ENCODE peak calls at places on chromosomes 2 and 18, in nine cellular contexts. L is AG04450, I is GM06990, O is fibroblast of lung, C is cardiac muscle cell, E is astrocyte of the spinal cord, G is GM12865, A is astrocyte, T is NB4. Y is an unnamed sample.

GRCh38 chr2:37060446-37060845 is 23.7 kb downstream of the HEATR5B start:
- DNase-seq in L (no peak), I (no peak), O (no peak), C (no peak), E (no peak), G (no peak), A (no peak), T (no peak), Y (no peak)

GRCh38 chr2:67626076-67626475 is 228.9 kb downstream of the ETAA1 start:
- DNase-seq in L (no peak), I (no peak), O (no peak), C (no peak), E (no peak), G (no peak), A (no peak), T (no peak), Y (no peak)

GRCh38 chr2:88738271-88738670 is 46.8 kb downstream of the RPIA start:
- DNase-seq in L (no peak), I (no peak), O (peak), C (peak), E (peak), G (no peak), A (peak), T (no peak), Y (no peak)

GRCh38 chr2:233456111-233456510 is 101.8 kb downstream of the DGKD start:
- DNase-seq in L (no peak), I (no peak), O (no peak), C (no peak), E (no peak), G (no peak), A (no peak), T (no peak), Y (no peak)

GRCh38 chr18:78238404-78239089 is 741.1 kb upstream of the SALL3 start:
- DNase-seq in L (no peak), I (peak), O (no peak), C (no peak), E (no peak), G (no peak), A (no peak), T (no peak), Y (no peak)

GRCh38 chr2:101418704-101419663 is 31.7 kb upstream of the CREG2 start:
- DNase-seq in L (peak), I (no peak), O (peak), C (peak), E (peak), G (peak), A (peak), T (peak), Y (no peak)

GRCh38 chr2:35365859-35366258 is 989.7 kb upstream of the CRIM1 start:
- DNase-seq in L (no peak), I (no peak), O (no peak), C (no peak), E (no peak), G (no peak), A (no peak), T (no peak), Y (no peak)

GRCh38 chr2:69177063-69177771 is 164.2 kb downstream of the ANTXR1 start:
- DNase-seq in L (peak), I (no peak), O (peak), C (peak), E (peak), G (no peak), A (peak), T (peak), Y (peak)

GRCh38 chr2:100643459-100643858 is 80.7 kb downstream of the PDCL3 start:
- DNase-seq in L (no peak), I (no peak), O (no peak), C (no peak), E (no peak), G (no peak), A (no peak), T (no peak), Y (no peak)

GRCh38 chr2:111148225-111148873 is 27.6 kb downstream of the BCL2L11 start:
- DNase-seq in L (no peak), I (no peak), O (no peak), C (no peak), E (no peak), G (no peak), A (no peak), T (peak), Y (no peak)

GRCh38 chr2:65494078-65494477 is 61.7 kb upstream of the SPRED2 start:
- DNase-seq in L (no peak), I (no peak), O (no peak), C (no peak), E (no peak), G (no peak), A (no peak), T (no peak), Y (no peak)

GRCh38 chr18:48108136-48108535 is 177.7 kb upstream of the SMAD2 start:
- DNase-seq in L (no peak), I (no peak), O (no peak), C (no peak), E (no peak), G (no peak), A (no peak), T (peak), Y (no peak)

GRCh38 chr2:42118759-42119569 is 50.2 kb upstream of the EML4 start:
- DNase-seq in L (no peak), I (no peak), O (no peak), C (peak), E (peak), G (no peak), A (peak), T (no peak), Y (no peak)

GRCh38 chr2:191479680-191480023 is 198.3 kb upstream of the NABP1 start:
- DNase-seq in L (no peak), I (peak), O (no peak), C (no peak), E (no peak), G (peak), A (no peak), T (no peak), Y (no peak)

GRCh38 chr2:178361588-178361987 is 89.4 kb downstream of the PRKRA start:
- DNase-seq in L (no peak), I (no peak), O (no peak), C (no peak), E (no peak), G (no peak), A (no peak), T (no peak), Y (no peak)

GRCh38 chr2:46296216-46296839 is 879 bp upstream of the EPAS1 start:
- DNase-seq in L (no peak), I (peak), O (no peak), C (peak), E (peak), G (no peak), A (no peak), T (peak), Y (no peak)

GRCh38 chr2:195359043-195359735 is 297.8 kb upstream of the SLC39A10 start:
- DNase-seq in L (no peak), I (no peak), O (no peak), C (no peak), E (no peak), G (no peak), A (no peak), T (no peak), Y (no peak)

GRCh38 chr18:34153711-34154110 is 71.0 kb downstream of the NOL4 start:
- DNase-seq in L (no peak), I (peak), O (peak), C (peak), E (peak), G (peak), A (peak), T (peak), Y (no peak)

GRCh38 chr2:40625849-40626248 is 174.0 kb upstream of the SLC8A1 start:
- DNase-seq in L (peak), I (no peak), O (peak), C (peak), E (peak), G (no peak), A (peak), T (peak), Y (no peak)

GRCh38 chr2:225310745-225311144 is 88.8 kb upstream of the NYAP2 start:
- DNase-seq in L (no peak), I (no peak), O (no peak), C (no peak), E (no peak), G (no peak), A (no peak), T (no peak), Y (no peak)

GRCh38 chr2:120379916-120380893 is 34.3 kb downstream of the INHBB start:
- DNase-seq in L (no peak), I (no peak), O (no peak), C (no peak), E (no peak), G (no peak), A (no peak), T (no peak), Y (no peak)

GRCh38 chr2:63791387-63791786 is 50.3 kb upstream of the UGP2 start:
- DNase-seq in L (no peak), I (no peak), O (no peak), C (no peak), E (no peak), G (no peak), A (peak), T (no peak), Y (no peak)

GRCh38 chr2:27977623-27978312 is 87.2 kb downstream of the BABAM2 start:
- DNase-seq in L (peak), I (no peak), O (peak), C (peak), E (peak), G (peak), A (peak), T (peak), Y (peak)

GRCh38 chr2:165938237-165938636 is 15.3 kb downstream of the TTC21B start:
- DNase-seq in L (no peak), I (no peak), O (no peak), C (no peak), E (no peak), G (no peak), A (no peak), T (no peak), Y (no peak)

GRCh38 chr2:239329972-239330572 is 70.7 kb downstream of the HDAC4 start:
- DNase-seq in L (no peak), I (no peak), O (no peak), C (no peak), E (no peak), G (no peak), A (no peak), T (no peak), Y (no peak)

GRCh38 chr18:12102136-12102842 is 8.6 kb downstream of the ANKRD62 start:
- DNase-seq in L (no peak), I (no peak), O (no peak), C (no peak), E (no peak), G (no peak), A (no peak), T (no peak), Y (no peak)

GRCh38 chr2:239298126-239298804 is 102.6 kb downstream of the HDAC4 start:
- DNase-seq in L (no peak), I (no peak), O (no peak), C (no peak), E (no peak), G (no peak), A (no peak), T (peak), Y (no peak)

GRCh38 chr18:71028285-71028762 is 739.5 kb downstream of the SOCS6 start:
- DNase-seq in L (no peak), I (no peak), O (no peak), C (peak), E (no peak), G (no peak), A (no peak), T (no peak), Y (no peak)

GRCh38 chr2:8888963-8889362 is 51.5 kb upstream of the KIDINS220 start:
- DNase-seq in L (no peak), I (no peak), O (no peak), C (no peak), E (no peak), G (no peak), A (no peak), T (no peak), Y (no peak)

GRCh38 chr18:8798996-8799395 is 93.6 kb downstream of the MTCL1 start:
- DNase-seq in L (no peak), I (no peak), O (peak), C (no peak), E (no peak), G (no peak), A (no peak), T (no peak), Y (no peak)

GRCh38 chr2:68857446-68857845 is 13.8 kb downstream of the BMP10 start:
- DNase-seq in L (no peak), I (no peak), O (no peak), C (no peak), E (no peak), G (no peak), A (no peak), T (no peak), Y (no peak)

GRCh38 chr2:119389615-119390306 is 23.0 kb downstream of the DBI start:
- DNase-seq in L (no peak), I (no peak), O (peak), C (peak), E (peak), G (no peak), A (peak), T (peak), Y (no peak)

GRCh38 chr2:43455735-43456642 is 139.8 kb downstream of the THADA start:
- DNase-seq in L (no peak), I (peak), O (peak), C (peak), E (peak), G (peak), A (peak), T (peak), Y (no peak)

GRCh38 chr2:179338681-179339080 is 74.0 kb upstream of the SESTD1 start:
- DNase-seq in L (no peak), I (no peak), O (peak), C (peak), E (no peak), G (no peak), A (no peak), T (no peak), Y (no peak)

DNA sequence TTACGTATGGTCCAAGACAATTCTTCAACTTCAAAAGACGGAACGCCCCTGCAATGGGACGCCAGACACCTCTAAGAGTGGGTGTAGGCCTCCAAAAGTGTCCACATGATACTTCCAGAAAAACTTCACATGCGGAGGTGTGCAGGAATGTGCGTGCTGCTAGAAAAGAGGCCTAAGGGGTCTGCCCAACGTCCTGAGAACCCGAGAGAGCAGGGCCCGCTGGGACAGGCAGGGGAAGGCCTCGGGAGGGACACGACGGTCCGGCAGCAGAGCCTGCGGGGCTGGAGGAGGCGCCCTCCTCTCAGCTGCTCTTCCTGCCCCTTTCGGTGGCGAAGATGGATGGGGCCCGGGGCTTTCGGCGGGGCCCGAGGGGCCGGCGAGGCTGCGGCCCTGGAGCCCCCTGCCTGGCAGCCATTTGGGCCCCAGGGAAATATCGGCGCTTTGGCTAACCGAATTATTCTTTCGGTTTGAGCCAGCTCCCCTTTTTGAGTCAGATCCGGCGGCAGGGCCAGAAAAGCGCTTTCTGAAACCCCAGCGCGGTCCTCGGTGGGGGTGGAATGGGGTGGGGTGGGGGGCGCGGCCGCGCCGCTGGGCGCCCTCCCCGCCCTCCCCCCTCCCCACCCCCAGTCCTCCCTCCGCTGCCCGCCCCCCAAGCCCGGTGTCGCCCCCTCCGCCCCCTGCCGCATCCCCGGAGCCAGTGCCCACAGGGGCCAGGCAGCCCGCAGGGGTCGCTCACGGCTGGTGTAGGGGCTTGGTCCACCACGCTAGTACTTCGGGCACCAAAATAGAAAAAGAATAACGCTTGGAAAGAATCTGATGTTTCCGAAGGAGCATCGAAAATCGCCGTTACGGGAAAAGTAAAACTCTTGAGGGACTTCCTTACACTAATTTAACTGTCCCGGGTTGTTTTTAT is 9.2 kb upstream of the ARID5A start:
- DNase-seq in L (no peak), I (peak), O (peak), C (peak), E (no peak), G (peak), A (no peak), T (peak), Y (no peak)
- H3K4me3 ChIP-seq in L (peak), I (peak), O (peak), C (peak), E (peak), G (peak), A (peak), T (peak), Y (peak)

GRCh38 chr2:207484444-207485391 is 45.0 kb upstream of the CREB1 start:
- DNase-seq in L (no peak), I (peak), O (no peak), C (no peak), E (no peak), G (peak), A (peak), T (no peak), Y (no peak)

GRCh38 chr2:207491086-207491485 is 38.7 kb upstream of the CREB1 start:
- DNase-seq in L (no peak), I (no peak), O (no peak), C (no peak), E (no peak), G (no peak), A (no peak), T (no peak), Y (no peak)

GRCh38 chr2:207489251-207489650 is 40.5 kb upstream of the CREB1 start:
- DNase-seq in L (no peak), I (no peak), O (no peak), C (no peak), E (no peak), G (no peak), A (no peak), T (no peak), Y (no peak)

GRCh38 chr2:207490441-207490840 is 39.3 kb upstream of the CREB1 start:
- DNase-seq in L (no peak), I (no peak), O (no peak), C (no peak), E (no peak), G (no peak), A (no peak), T (no peak), Y (no peak)

GRCh38 chr2:207487650-207488315 is 42.0 kb upstream of the CREB1 start:
- DNase-seq in L (peak), I (no peak), O (peak), C (peak), E (peak), G (no peak), A (peak), T (no peak), Y (peak)
- TF ChIP-seq CTCF in L (peak), I (no peak), O (no peak), C (peak), E (peak), G (no peak), A (peak), T (no peak), Y (peak)

GRCh38 chr2:181124499-181124898 is 144.1 kb downstream of the UBE2E3 start:
- DNase-seq in L (no peak), I (no peak), O (peak), C (peak), E (peak), G (no peak), A (peak), T (peak), Y (no peak)
- H3K4me3 ChIP-seq in L (no peak), I (peak), O (no peak), C (no peak), E (no peak), G (peak), A (no peak), T (no peak), Y (no peak)

GRCh38 chr2:6967301-6967700 is 50.1 kb downstream of the RNF144A start:
- DNase-seq in L (no peak), I (no peak), O (no peak), C (no peak), E (no peak), G (no peak), A (no peak), T (no peak), Y (no peak)

GRCh38 chr2:6970551-6970950 is 53.3 kb downstream of the RNF144A start:
- DNase-seq in L (no peak), I (no peak), O (no peak), C (no peak), E (no peak), G (no peak), A (no peak), T (no peak), Y (no peak)

GRCh38 chr2:6970976-6971480 is 53.8 kb downstream of the RNF144A start:
- DNase-seq in L (no peak), I (no peak), O (no peak), C (no peak), E (no peak), G (no peak), A (no peak), T (peak), Y (no peak)

GRCh38 chr2:6966541-6966940 is 49.3 kb downstream of the RNF144A start:
- DNase-seq in L (no peak), I (no peak), O (no peak), C (no peak), E (no peak), G (no peak), A (no peak), T (no peak), Y (no peak)

GRCh38 chr2:6968319-6969100 is 51.3 kb downstream of the RNF144A start:
- DNase-seq in L (no peak), I (no peak), O (no peak), C (peak), E (peak), G (peak), A (peak), T (no peak), Y (no peak)
- TF ChIP-seq CTCF in L (no peak), I (peak), O (no peak), C (peak), E (peak), G (no peak), A (no peak), T (no peak), Y (peak)

GRCh38 chr2:38747819-38748218 is 3.3 kb downstream of the SRSF7 start:
- DNase-seq in L (no peak), I (no peak), O (no peak), C (no peak), E (no peak), G (no peak), A (no peak), T (no peak), Y (no peak)
- H3K4me3 ChIP-seq in L (no peak), I (no peak), O (no peak), C (peak), E (no peak), G (no peak), A (no peak), T (peak), Y (peak)

DNA sequence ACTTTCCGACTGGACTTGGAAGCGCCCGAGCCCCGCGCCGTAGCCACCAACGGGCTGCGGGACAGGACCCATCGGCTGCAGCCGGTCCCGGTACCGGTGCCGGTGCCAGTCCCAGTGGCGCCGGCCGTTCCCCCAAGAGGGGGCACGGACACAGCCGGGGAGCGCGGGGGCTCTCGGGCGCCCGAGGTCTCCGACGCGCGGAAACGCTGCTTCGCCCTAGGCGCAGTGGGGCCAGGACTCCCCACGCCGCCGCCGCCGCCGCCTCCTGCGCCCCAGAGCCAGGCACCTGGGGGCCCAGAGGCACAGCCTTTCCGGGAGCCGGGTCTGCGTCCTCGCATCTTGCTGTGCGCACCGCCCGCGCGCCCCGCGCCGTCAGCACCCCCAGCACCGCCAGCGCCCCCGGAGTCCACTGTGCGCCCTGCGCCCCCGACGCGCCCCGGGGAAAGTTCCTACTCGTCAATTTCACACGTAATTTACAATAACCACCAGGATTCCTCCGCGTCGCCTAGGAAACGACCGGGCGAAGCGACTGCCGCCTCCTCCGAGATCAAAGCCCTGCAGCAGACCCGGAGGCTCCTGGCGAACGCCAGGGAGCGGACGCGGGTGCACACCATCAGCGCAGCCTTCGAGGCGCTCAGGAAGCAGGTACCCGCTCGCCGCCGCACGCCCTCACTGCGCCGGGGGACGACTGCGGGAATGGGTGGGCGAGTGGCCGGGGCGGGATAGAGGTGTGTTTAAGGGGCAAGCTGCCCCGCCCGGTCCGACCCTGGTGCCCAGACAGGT is 713 bp downstream of the ATOH8 start:
- DNase-seq in L (no peak), I (peak), O (peak), C (peak), E (peak), G (peak), A (peak), T (peak), Y (no peak)
- TF ChIP-seq CTCF in L (peak), I (peak), O (no peak), C (peak), E (peak), G (no peak), A (no peak), T (no peak), Y (peak)

Y was measured in HFF-Myc.